ENCODE peak calls at places on chromosomes 16 and 17, in nine cellular contexts. L, A, Y, F, I, R, K, H and X are unnamed samples.

GRCh38 chr16:3736116-3736515 is 18.8 kb upstream of the TRAP1 start:
- DNase-seq in L (no peak), A (no peak), Y (no peak), F (no peak), I (no peak), R (no peak), K (no peak), H (no peak), X (no peak)

GRCh38 chr16:72915331-72915730 is 132.6 kb downstream of the ZFHX3 start:
- DNase-seq in L (no peak), A (no peak), Y (no peak), F (no peak), I (no peak), R (no peak), K (no peak), H (no peak), X (no peak)

GRCh38 chr16:77618011-77618410 is 104.3 kb upstream of the NUDT7 start:
- DNase-seq in L (peak; percentile 52), A (no peak), Y (no peak), F (no peak), I (no peak), R (no peak), K (no peak), H (no peak), X (peak; percentile 9)

GRCh38 chr16:49855822-49856740 is at the start of gene ZNF423:
- DNase-seq in L (no peak), A (no peak), Y (no peak), F (no peak), I (no peak), R (no peak), K (no peak), H (no peak), X (no peak)

GRCh38 chr16:919658-920631 is 50.8 kb downstream of the LMF1 start:
- DNase-seq in L (peak; percentile 50), A (no peak), Y (no peak), F (no peak), I (no peak), R (peak; percentile 16), K (peak; percentile 44), H (peak; percentile 70), X (peak; percentile 20)

GRCh38 chr16:73890524-73891500 is 405.8 kb upstream of the PSMD7 start:
- DNase-seq in L (peak; percentile 1), A (no peak), Y (no peak), F (no peak), I (no peak), R (no peak), K (no peak), H (no peak), X (no peak)

GRCh38 chr16:9566099-9566498 is 474.7 kb downstream of the HAPSTR1 start:
- DNase-seq in L (no peak), A (peak; percentile 28), Y (no peak), F (no peak), I (no peak), R (no peak), K (no peak), H (no peak), X (no peak)

GRCh38 chr16:66116163-66116792 is 250.2 kb upstream of the CDH5 start:
- DNase-seq in L (peak; percentile 39), A (no peak), Y (no peak), F (no peak), I (no peak), R (no peak), K (peak; percentile 68), H (peak; percentile 44), X (peak; percentile 44)

GRCh38 chr16:50879873-50880695 is 138.2 kb downstream of the CYLD start:
- DNase-seq in L (no peak), A (no peak), Y (no peak), F (peak; percentile 15), I (no peak), R (no peak), K (no peak), H (no peak), X (no peak)

GRCh38 chr16:24729967-24730815 is 740 bp downstream of the TNRC6A start:
- DNase-seq in L (peak; percentile 9), A (peak; percentile 65), Y (no peak), F (peak; percentile 35), I (peak; percentile 18), R (no peak), K (peak; percentile 32), H (no peak), X (peak; percentile 28)

GRCh38 chr16:12573300-12573699 is 230.4 kb downstream of the CPPED1 start:
- DNase-seq in L (no peak), A (no peak), Y (no peak), F (peak; percentile 11), I (no peak), R (no peak), K (no peak), H (no peak), X (no peak)

GRCh38 chr17:15340966-15341365 is 431 bp downstream of the TEKT3 start:
- DNase-seq in L (no peak), A (no peak), Y (no peak), F (no peak), I (no peak), R (no peak), K (no peak), H (no peak), X (no peak)

GRCh38 chr16:48029768-48030167 is 126.0 kb downstream of the ABCC12 start:
- DNase-seq in L (no peak), A (no peak), Y (peak; percentile 28), F (no peak), I (no peak), R (no peak), K (no peak), H (no peak), X (no peak)

GRCh38 chr16:11796227-11797165 is 562 bp downstream of the ZC3H7A start:
- DNase-seq in L (no peak), A (peak; percentile 72), Y (peak; percentile 93), F (peak; percentile 80), I (peak; percentile 62), R (no peak), K (peak; percentile 46), H (peak; percentile 53), X (peak; percentile 73)

GRCh38 chr17:74807925-74808324 is 31.8 kb upstream of the NAT9 start:
- DNase-seq in L (no peak), A (no peak), Y (no peak), F (no peak), I (no peak), R (no peak), K (no peak), H (no peak), X (no peak)

GRCh38 chr17:45722161-45722560 is 62.0 kb upstream of the CRHR1 start:
- DNase-seq in L (no peak), A (peak; percentile 40), Y (peak; percentile 60), F (no peak), I (no peak), R (no peak), K (peak; percentile 4), H (no peak), X (peak; percentile 17)

GRCh38 chr17:9200197-9200662 is 178.9 kb downstream of the NTN1 start:
- DNase-seq in L (no peak), A (no peak), Y (no peak), F (no peak), I (no peak), R (no peak), K (no peak), H (no peak), X (no peak)

GRCh38 chr17:14933676-14934075 is 331.4 kb downstream of the PMP22 start:
- DNase-seq in L (no peak), A (no peak), Y (no peak), F (no peak), I (no peak), R (no peak), K (no peak), H (no peak), X (no peak)

GRCh38 chr16:27718767-27719445 is 169.0 kb downstream of the KATNIP start:
- DNase-seq in L (no peak), A (no peak), Y (no peak), F (no peak), I (no peak), R (no peak), K (no peak), H (no peak), X (no peak)

GRCh38 chr17:31674305-31674704 is 184.7 kb downstream of the COPRS start:
- DNase-seq in L (peak; percentile 61), A (no peak), Y (no peak), F (no peak), I (no peak), R (no peak), K (peak; percentile 76), H (peak; percentile 81), X (peak; percentile 37)

DNA sequence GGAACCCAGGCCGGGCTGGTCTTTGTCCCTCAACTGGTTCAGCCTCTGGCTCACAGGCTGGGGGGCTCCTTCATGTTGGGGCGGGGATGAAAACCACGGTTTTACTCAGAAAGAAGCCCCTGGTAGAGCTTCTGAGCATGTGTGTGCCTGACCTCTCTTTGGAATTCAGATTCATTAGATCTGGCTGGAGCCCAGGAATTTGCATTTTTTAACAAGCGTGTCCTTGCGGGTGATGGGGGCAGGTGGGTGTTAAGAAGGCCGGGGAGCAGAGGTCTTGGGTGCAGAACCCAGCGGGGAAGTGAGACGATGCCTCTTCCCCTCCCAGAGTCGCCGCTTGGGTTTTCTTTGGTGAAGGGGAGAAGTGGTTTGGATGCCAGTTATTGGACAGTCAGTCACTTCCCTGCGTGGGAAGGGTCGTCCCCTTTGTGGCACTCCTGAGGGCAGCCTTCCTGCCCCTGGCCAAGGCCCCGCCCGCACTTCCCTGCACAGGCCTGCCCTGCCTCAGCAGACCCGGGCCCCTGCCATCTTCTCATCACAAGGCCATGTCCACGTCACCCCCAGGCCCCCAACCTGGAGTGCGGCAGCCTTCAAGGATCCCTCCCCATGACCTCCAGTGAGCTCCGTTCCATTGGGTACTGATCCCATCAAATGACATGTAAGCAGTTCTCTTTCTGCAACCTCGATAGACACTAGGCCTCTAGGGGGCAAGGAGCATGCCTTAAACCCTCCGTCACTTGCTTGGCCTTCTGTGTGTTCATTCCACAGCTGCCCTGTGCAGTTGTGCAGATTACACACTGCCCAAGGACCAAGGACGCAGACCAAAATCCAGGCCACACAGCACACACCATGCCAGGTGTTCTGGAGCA is 177.7 kb upstream of the CIBAR2 start:
- DNase-seq in L (no peak), A (peak; percentile 48), Y (no peak), F (peak; percentile 61), I (no peak), R (no peak), K (no peak), H (no peak), X (no peak)
- TF ChIP-seq CTCF in L (peak; percentile 24), A (peak; percentile 10), Y (no peak), F (no peak), I (no peak), R (no peak), K (no peak), H (no peak), X (no peak)

GRCh38 chr16:46790599-46791270 is 40.2 kb downstream of the C16orf87 start:
- DNase-seq in L (no peak), A (no peak), Y (no peak), F (no peak), I (no peak), R (no peak), K (no peak), H (no peak), X (no peak)
- H3K4me3 ChIP-seq in L (peak overlapping the region; percentile 73), A (peak overlapping the region; percentile 69), Y (no peak overlapping the region), F (peak overlapping the region; percentile 51), I (no peak overlapping the region), R (peak overlapping the region; percentile 65), K (peak overlapping the region; percentile 49), H (no peak overlapping the region), X (peak overlapping the region; percentile 68)

GRCh38 chr16:54176376-54176901 is 110.1 kb downstream of the IRX3 start:
- DNase-seq in L (no peak), A (no peak), Y (no peak), F (no peak), I (no peak), R (no peak), K (no peak), H (no peak), X (peak; percentile 49)
- TF ChIP-seq CTCF in L (peak; percentile 19), A (no peak), Y (no peak), F (no peak), I (no peak), R (no peak), K (no peak), H (no peak), X (no peak)

GRCh38 chr16:67162439-67163163 is 1.9 kb upstream of the HSF4 start:
- DNase-seq in L (no peak), A (no peak), Y (peak; percentile 84), F (peak; percentile 1), I (no peak), R (no peak), K (no peak), H (no peak), X (no peak)
- H3K4me3 ChIP-seq in L (no peak overlapping the region), A (no peak overlapping the region), Y (no peak overlapping the region), F (no peak overlapping the region), I (peak overlapping the region; percentile 27), R (peak overlapping the region; percentile 15), K (no peak overlapping the region), H (no peak overlapping the region), X (no peak overlapping the region)